ENCODE peak calls at places on chromosomes 12 and 14, in five cellular contexts. M is upper lobe of right lung; K is mucosa of descending colon; G is CD8-positive, alpha-beta T cell; D is adrenal gland. X is an unnamed sample.
A peak's percentile ranks its signal among the peaks of the same experiment; 100 is the strongest.

GRCh38 chr14:69682607-69683263 is 71.3 kb downstream of the SUSD6 start:
- DNase-seq in M (no peak), K (no peak), G (no peak), D (peak; percentile 60), X (no peak)

GRCh38 chr12:122527478-122527944 is 462 bp downstream of the KNTC1 start:
- DNase-seq in M (no peak), K (no peak), G (no peak), D (no peak), X (no peak)

GRCh38 chr12:111412007-111412829 is 6.5 kb downstream of the SH2B3 start:
- DNase-seq in M (no peak), K (peak; percentile 60), G (no peak), D (no peak), X (no peak)

GRCh38 chr14:68682166-68683103 is 110.4 kb downstream of the ZFP36L1 start:
- DNase-seq in M (peak; percentile 46), K (no peak), G (no peak), D (peak; percentile 89), X (no peak)

GRCh38 chr12:81417056-81417455 is 339.2 kb downstream of the ACSS3 start:
- DNase-seq in M (no peak), K (no peak), G (no peak), D (no peak), X (no peak)

GRCh38 chr12:29796823-29797263 is 13.1 kb upstream of the TMTC1 start:
- DNase-seq in M (no peak), K (no peak), G (no peak), D (peak; percentile 72), X (no peak)

GRCh38 chr14:65745396-65746190 is 333.1 kb downstream of the FUT8 start:
- DNase-seq in M (no peak), K (no peak), G (no peak), D (no peak), X (no peak)

GRCh38 chr12:1932264-1932777 is 13.9 kb upstream of the CACNA2D4 start:
- DNase-seq in M (peak; percentile 68), K (no peak), G (peak; percentile 38), D (peak; percentile 87), X (peak; percentile 41)

GRCh38 chr12:5177096-5177495 is 133.4 kb downstream of the KCNA5 start:
- DNase-seq in M (no peak), K (no peak), G (no peak), D (no peak), X (no peak)

GRCh38 chr12:118337194-118337838 is 35.4 kb downstream of the TAOK3 start:
- DNase-seq in M (no peak), K (no peak), G (no peak), D (no peak), X (no peak)

GRCh38 chr14:24436355-24437019 is 6.1 kb downstream of the SDR39U1 start:
- DNase-seq in M (no peak), K (no peak), G (no peak), D (no peak), X (no peak)

GRCh38 chr14:68977137-68977740 is 1.9 kb downstream of the ACTN1 start:
- DNase-seq in M (no peak), K (no peak), G (no peak), D (no peak), X (no peak)

GRCh38 chr14:20494935-20495766 is 10.2 kb upstream of the RNASE10 start:
- DNase-seq in M (no peak), K (no peak), G (no peak), D (no peak), X (no peak)

GRCh38 chr14:33120341-33120740 is 181.7 kb downstream of the NPAS3 start:
- DNase-seq in M (no peak), K (no peak), G (no peak), D (no peak), X (no peak)

GRCh38 chr12:32159925-32160324 is 53.3 kb downstream of the BICD1 start:
- DNase-seq in M (no peak), K (no peak), G (no peak), D (no peak), X (no peak)

GRCh38 chr12:101740566-101740965 is 1.3 kb upstream of the SYCP3 start:
- DNase-seq in M (no peak), K (no peak), G (no peak), D (no peak), X (no peak)

GRCh38 chr14:35338731-35339405 is 46.7 kb downstream of the PSMA6 start:
- DNase-seq in M (no peak), K (no peak), G (no peak), D (no peak), X (no peak)

GRCh38 chr12:630656-631632 is 32.3 kb downstream of the NINJ2 start:
- DNase-seq in M (peak; percentile 91), K (peak; percentile 86), G (peak; percentile 83), D (no peak), X (peak; percentile 91)

GRCh38 chr12:43221216-43221615 is 330.8 kb downstream of the ADAMTS20 start:
- DNase-seq in M (no peak), K (no peak), G (no peak), D (no peak), X (no peak)

GRCh38 chr12:66247741-66248140 is 54.6 kb upstream of the HELB start:
- DNase-seq in M (no peak), K (no peak), G (no peak), D (no peak), X (no peak)

GRCh38 chr12:104707179-104707578 is 250.4 kb downstream of the CHST11 start:
- DNase-seq in M (no peak), K (no peak), G (no peak), D (no peak), X (no peak)

GRCh38 chr12:130838951-130839769 is at the start of gene STX2:
- DNase-seq in M (peak; percentile 93), K (peak; percentile 88), G (peak; percentile 95), D (peak; percentile 93), X (peak; percentile 87)

GRCh38 chr14:100275214-100275613 is 31.0 kb downstream of the SLC25A29 start:
- DNase-seq in M (no peak), K (no peak), G (no peak), D (no peak), X (no peak)

GRCh38 chr12:1421091-1421902 is 173.1 kb downstream of the FBXL14 start:
- DNase-seq in M (no peak), K (no peak), G (no peak), D (no peak), X (no peak)

GRCh38 chr14:32576088-32576795 is 247.1 kb downstream of the AKAP6 start:
- DNase-seq in M (no peak), K (no peak), G (no peak), D (peak; percentile 81), X (no peak)

GRCh38 chr12:131990066-131990979 is 40.6 kb downstream of the EP400 start:
- DNase-seq in M (no peak), K (no peak), G (no peak), D (peak; percentile 41), X (no peak)

GRCh38 chr12:56079729-56080555 is at the start of gene ERBB3:
- DNase-seq in M (peak; percentile 94), K (peak; percentile 88), G (peak; percentile 74), D (peak; percentile 88), X (peak; percentile 41)

GRCh38 chr12:2453807-2454177 is 341.0 kb upstream of the FKBP4 start:
- DNase-seq in M (no peak), K (no peak), G (no peak), D (no peak), X (no peak)

GRCh38 chr14:52043690-52044089 is 25.2 kb downstream of the NID2 start:
- DNase-seq in M (no peak), K (no peak), G (peak; percentile 61), D (no peak), X (no peak)

GRCh38 chr12:124734224-124734788 is 129.4 kb downstream of the SCARB1 start:
- DNase-seq in M (peak; percentile 80), K (no peak), G (no peak), D (no peak), X (no peak)

GRCh38 chr14:29311983-29312382 is 545.4 kb downstream of the FOXG1 start:
- DNase-seq in M (no peak), K (no peak), G (no peak), D (no peak), X (no peak)

GRCh38 chr12:124516850-124517249 is 50.6 kb downstream of the NCOR2 start:
- DNase-seq in M (no peak), K (no peak), G (no peak), D (no peak), X (no peak)

GRCh38 chr12:32471601-32472001 is 72.2 kb downstream of the FGD4 start:
- DNase-seq in M (no peak), K (no peak), G (no peak), D (no peak), X (no peak)

DNA sequence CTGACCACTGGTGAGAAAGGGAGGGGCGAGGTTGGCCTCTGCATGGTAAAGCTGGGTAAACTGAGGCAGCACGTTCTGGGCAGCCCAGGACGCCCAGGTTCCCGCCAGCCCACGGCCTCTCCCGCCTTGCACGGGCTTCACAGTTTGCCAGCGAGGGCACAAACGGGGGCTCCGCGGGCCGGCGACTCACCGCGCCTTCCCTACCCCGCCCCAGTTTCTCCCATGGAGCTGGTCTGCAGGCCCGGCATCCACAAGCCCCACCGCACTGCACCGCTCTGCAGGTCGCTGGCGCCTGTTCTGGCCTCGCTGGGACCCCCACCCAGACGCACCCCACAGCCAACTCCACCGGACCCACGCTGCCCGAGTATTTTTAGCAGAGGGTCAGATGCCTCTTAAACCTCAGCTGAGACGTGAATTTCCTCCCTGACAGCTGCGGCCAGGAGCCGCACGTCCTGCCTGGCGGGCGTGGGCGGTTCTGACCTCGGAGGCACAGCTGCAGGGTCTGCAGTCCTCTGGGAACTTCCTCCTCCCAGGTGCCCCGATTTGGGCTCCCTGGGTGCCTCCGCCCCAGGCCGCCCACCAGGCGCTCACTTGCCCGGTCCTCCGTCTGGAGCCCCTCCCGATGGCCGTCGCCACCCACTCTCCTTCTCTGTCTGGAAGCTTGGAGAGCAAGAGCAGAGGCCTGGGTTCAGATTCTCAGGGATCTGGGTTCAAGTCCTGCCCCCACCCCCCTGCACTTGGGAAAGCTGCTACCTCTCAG is 29.5 kb upstream of the INF2 start:
- DNase-seq in M (peak; percentile 71), K (peak; percentile 71), G (no peak), D (no peak), X (peak; percentile 85)
- H3K4me3 ChIP-seq in M (no peak overlapping the region), K (no peak overlapping the region), G (no peak overlapping the region), D (no peak overlapping the region), X (peak overlapping the region; percentile 20)

GRCh38 chr14:95442016-95442632 is 74.3 kb downstream of the SYNE3 start:
- DNase-seq in M (no peak), K (no peak), G (no peak), D (no peak), X (no peak)

GRCh38 chr14:95437715-95438114 is 78.7 kb downstream of the SYNE3 start:
- DNase-seq in M (no peak), K (no peak), G (no peak), D (no peak), X (no peak)

GRCh38 chr14:95440951-95441350 is 75.5 kb downstream of the SYNE3 start:
- DNase-seq in M (no peak), K (no peak), G (no peak), D (no peak), X (no peak)

GRCh38 chr14:95440496-95440895 is 76.0 kb downstream of the SYNE3 start:
- DNase-seq in M (no peak), K (no peak), G (no peak), D (no peak), X (no peak)

GRCh38 chr14:95439881-95440280 is 76.6 kb downstream of the SYNE3 start:
- DNase-seq in M (no peak), K (no peak), G (no peak), D (no peak), X (no peak)
- H3K36me3 ChIP-seq in M (peaks cover 45% of the 10 kb centered on the region), K (no peaks in the 10 kb centered on the region), G (peaks cover 41% of the 10 kb centered on the region), D (no peaks in the 10 kb centered on the region), X (peaks cover 52% of the 10 kb centered on the region)

GRCh38 chr12:18677189-18677588 is 60.6 kb downstream of the PLCZ1 start:
- DNase-seq in M (no peak), K (no peak), G (no peak), D (no peak), X (no peak)
- TF ChIP-seq CTCF in M (no peak), K (no peak), G (no peak), D (no peak), X (no peak)

GRCh38 chr14:90302529-90303303 is 29.0 kb downstream of the NRDE2 start:
- DNase-seq in M (no peak), K (no peak), G (no peak), D (no peak), X (no peak)
- H3K4me3 ChIP-seq in M (no peak overlapping the region), K (no peak overlapping the region), G (no peak overlapping the region), D (no peak overlapping the region), X (no peak overlapping the region)

X was measured in GM06990.